ENCODE peak calls at places on chromosomes 3 and 15, in nine cellular contexts. O, D, E, T, Z, R, X, Q and L are unnamed samples.
A peak's percentile ranks its signal among the peaks of the same experiment; 100 is the strongest.

GRCh38 chr3:195106418-195106906 is 164.5 kb downstream of the XXYLT1 start:
- DNase-seq in O (peak; percentile 56), D (peak; percentile 60), E (no peak), T (peak; percentile 64), Z (peak; percentile 78), R (peak; percentile 39), X (peak; percentile 70), Q (peak; percentile 42), L (peak; percentile 84)

GRCh38 chr3:59443618-59444292 is 393.9 kb upstream of the CFAP20DC start:
- DNase-seq in O (no peak), D (no peak), E (no peak), T (no peak), Z (no peak), R (no peak), X (no peak), Q (no peak), L (no peak)

GRCh38 chr3:51982838-51983577 is at the start of gene ACY1:
- DNase-seq in O (peak; percentile 79), D (peak; percentile 41), E (peak; percentile 60), T (peak; percentile 93), Z (peak; percentile 35), R (peak; percentile 81), X (peak; percentile 92), Q (peak; percentile 90), L (peak; percentile 83)

GRCh38 chr3:125202197-125202596 is 10.4 kb downstream of the SLC12A8 start:
- DNase-seq in O (no peak), D (no peak), E (no peak), T (no peak), Z (no peak), R (no peak), X (no peak), Q (no peak), L (no peak)

GRCh38 chr3:50639055-50639494 is 22.1 kb downstream of the MAPKAPK3 start:
- DNase-seq in O (no peak), D (no peak), E (no peak), T (no peak), Z (no peak), R (no peak), X (peak; percentile 31), Q (no peak), L (no peak)

GRCh38 chr3:185688808-185689207 is 102.7 kb downstream of the SENP2 start:
- DNase-seq in O (peak; percentile 42), D (no peak), E (peak; percentile 73), T (no peak), Z (peak; percentile 94), R (peak; percentile 84), X (peak; percentile 50), Q (peak; percentile 31), L (no peak)

GRCh38 chr15:98727115-98728040 is 79.0 kb downstream of the IGF1R start:
- DNase-seq in O (no peak), D (peak; percentile 65), E (peak; percentile 76), T (peak; percentile 83), Z (peak; percentile 76), R (peak; percentile 98), X (peak; percentile 92), Q (peak; percentile 83), L (peak; percentile 39)

GRCh38 chr3:76267991-76268390 is 482.6 kb upstream of the ZNF717 start:
- DNase-seq in O (no peak), D (no peak), E (no peak), T (no peak), Z (no peak), R (no peak), X (no peak), Q (no peak), L (no peak)

GRCh38 chr3:47266709-47267489 is 15.7 kb downstream of the KIF9 start:
- DNase-seq in O (peak; percentile 76), D (peak; percentile 71), E (peak; percentile 84), T (peak; percentile 39), Z (peak; percentile 80), R (no peak), X (peak; percentile 69), Q (peak; percentile 78), L (no peak)

DNA sequence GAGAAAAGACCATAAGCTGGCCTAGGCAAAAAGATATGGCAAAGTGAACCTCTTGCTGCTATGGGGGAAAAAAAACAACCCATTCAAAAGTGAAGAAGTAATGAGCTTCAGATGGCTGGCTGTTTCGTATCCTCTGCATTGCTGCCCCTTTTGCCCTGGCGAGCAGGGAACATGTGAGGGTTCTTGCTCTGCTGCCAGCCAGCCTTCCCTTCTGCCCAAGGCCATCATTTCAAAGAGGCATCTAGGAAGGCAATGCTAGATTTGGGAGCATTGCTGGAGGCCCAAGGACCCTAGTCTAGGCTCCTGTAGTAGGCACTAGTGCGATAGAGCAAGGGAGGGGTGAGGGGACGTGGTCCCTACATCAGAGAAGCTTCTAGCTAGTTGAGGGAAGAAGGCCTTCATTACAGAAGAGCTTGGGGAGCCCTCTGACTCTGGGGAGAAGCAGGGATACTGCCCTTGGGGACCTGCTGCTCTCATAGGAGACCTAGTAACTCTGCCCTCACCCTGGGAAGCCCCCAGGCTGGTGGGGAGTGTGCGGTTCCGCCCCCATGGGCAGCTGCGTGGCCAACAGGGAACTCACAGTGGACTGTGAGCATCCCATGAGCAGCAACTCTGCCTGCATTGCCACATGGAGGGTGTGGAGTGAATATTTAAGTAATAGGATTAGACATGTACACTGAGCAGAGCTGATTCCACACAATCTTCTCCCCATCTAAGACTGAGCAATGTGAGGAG is 21.3 kb downstream of the ITGA11 start:
- DNase-seq in O (no peak), D (no peak), E (no peak), T (peak; percentile 11), Z (no peak), R (no peak), X (no peak), Q (no peak), L (no peak)
- TF ChIP-seq CTCF in O (no peak), D (no peak), E (no peak), T (no peak), Z (no peak), R (no peak), X (no peak), Q (no peak), L (no peak)

GRCh38 chr3:112092439-112093179 is 6.4 kb downstream of the C3orf52 start:
- DNase-seq in O (no peak), D (no peak), E (no peak), T (peak; percentile 29), Z (no peak), R (no peak), X (no peak), Q (no peak), L (no peak)
- TF ChIP-seq CTCF in O (no peak), D (no peak), E (no peak), T (no peak), Z (no peak), R (no peak), X (no peak), Q (no peak), L (no peak)

GRCh38 chr3:127174715-127175140 is 18.2 kb upstream of the PRR23E start:
- DNase-seq in O (no peak), D (no peak), E (no peak), T (peak; percentile 4), Z (no peak), R (no peak), X (no peak), Q (no peak), L (no peak)

GRCh38 chr3:127173516-127174166 is 19.3 kb upstream of the PRR23E start:
- DNase-seq in O (no peak), D (no peak), E (no peak), T (no peak), Z (no peak), R (no peak), X (no peak), Q (no peak), L (no peak)

GRCh38 chr3:127175272-127175671 is 17.7 kb upstream of the PRR23E start:
- DNase-seq in O (no peak), D (no peak), E (no peak), T (no peak), Z (no peak), R (no peak), X (no peak), Q (no peak), L (no peak)

GRCh38 chr3:127174284-127174683 is 18.6 kb upstream of the PRR23E start:
- DNase-seq in O (no peak), D (no peak), E (no peak), T (no peak), Z (no peak), R (no peak), X (no peak), Q (no peak), L (no peak)

GRCh38 chr3:127177226-127177625 is 15.7 kb upstream of the PRR23E start:
- DNase-seq in O (no peak), D (no peak), E (no peak), T (peak; percentile 22), Z (no peak), R (no peak), X (peak; percentile 38), Q (no peak), L (no peak)
- TF ChIP-seq CTCF in O (no peak), D (no peak), E (peak; percentile 16), T (no peak), Z (no peak), R (no peak), X (peak; percentile 48), Q (no peak), L (no peak)

GRCh38 chr15:56795400-56795983 is 62.2 kb upstream of the ZNF280D start:
- DNase-seq in O (no peak), D (no peak), E (no peak), T (no peak), Z (no peak), R (no peak), X (no peak), Q (no peak), L (no peak)

GRCh38 chr15:56794923-56795329 is 61.6 kb upstream of the ZNF280D start:
- DNase-seq in O (no peak), D (no peak), E (peak; percentile 24), T (no peak), Z (no peak), R (no peak), X (no peak), Q (no peak), L (no peak)

GRCh38 chr15:56792211-56792610 is 58.9 kb upstream of the ZNF280D start:
- DNase-seq in O (no peak), D (no peak), E (no peak), T (no peak), Z (no peak), R (no peak), X (no peak), Q (no peak), L (no peak)

GRCh38 chr15:56797720-56798275 is 64.5 kb upstream of the ZNF280D start:
- DNase-seq in O (no peak), D (no peak), E (no peak), T (no peak), Z (no peak), R (no peak), X (no peak), Q (no peak), L (no peak)

DNA sequence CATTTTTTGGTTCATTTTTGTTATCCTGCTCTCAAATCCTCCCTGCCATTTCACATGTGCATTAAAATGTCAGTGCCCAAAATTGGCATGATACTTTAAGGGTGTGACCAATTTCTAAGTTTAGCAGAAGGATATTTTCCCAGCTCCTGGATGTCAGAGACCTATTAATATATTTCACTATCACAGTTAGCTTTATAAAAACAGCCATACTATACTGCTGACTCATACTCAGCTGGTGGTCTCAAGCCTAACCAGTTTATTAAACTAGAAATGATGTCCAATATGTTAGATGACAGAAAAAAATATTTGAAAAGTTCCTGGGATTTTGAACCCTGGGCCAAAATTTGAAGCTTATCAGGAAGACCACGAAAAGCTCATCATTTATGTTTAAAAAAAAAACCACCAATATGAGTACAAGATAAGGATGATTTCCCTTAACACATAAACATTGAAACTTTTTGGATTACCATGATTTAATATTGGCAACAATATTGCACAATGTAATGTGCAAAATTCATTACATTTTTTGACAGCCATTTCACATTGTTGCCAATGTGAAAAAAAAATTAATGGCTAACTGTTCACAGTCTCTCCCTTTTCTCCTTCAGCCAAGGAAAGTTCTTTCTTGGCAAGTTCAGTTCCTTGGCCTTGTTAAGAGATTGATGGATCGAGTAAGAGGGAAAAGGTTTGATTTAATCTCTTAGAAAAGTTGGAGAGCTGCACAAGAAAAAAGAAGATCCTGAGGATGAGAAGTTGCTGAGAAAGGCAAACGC is 61.0 kb upstream of the ZNF280D start:
- DNase-seq in O (no peak), D (no peak), E (no peak), T (no peak), Z (no peak), R (no peak), X (no peak), Q (no peak), L (no peak)
- TF ChIP-seq CTCF in O (no peak), D (no peak), E (no peak), T (no peak), Z (no peak), R (no peak), X (no peak), Q (no peak), L (no peak)